ENCODE peak calls at places on chromosomes 3 and 15, in eight cellular contexts. L, V, H, Z, S, C, J and T are unnamed samples.

GRCh38 chr3:138009476-138010272 is at the start of gene CLDN18:
- DNase-seq in L (no peak), V (no peak), H (no peak), Z (no peak), S (no peak), C (no peak), J (no peak), T (no peak)

GRCh38 chr15:88610756-88611231 is 10.3 kb upstream of the AEN start:
- DNase-seq in L (no peak), V (no peak), H (no peak), Z (no peak), S (peak; percentile 37), C (no peak), J (peak; percentile 33), T (no peak)

GRCh38 chr3:183122257-183122932 is 23.1 kb upstream of the MCCC1 start:
- DNase-seq in L (no peak), V (no peak), H (no peak), Z (peak; percentile 21), S (peak; percentile 70), C (peak; percentile 61), J (no peak), T (peak; percentile 70)

GRCh38 chr3:45199837-45200648 is 26.0 kb downstream of the TMEM158 start:
- DNase-seq in L (no peak), V (no peak), H (no peak), Z (no peak), S (no peak), C (no peak), J (no peak), T (no peak)

GRCh38 chr3:192106528-192106927 is 620.8 kb downstream of the FGF12 start:
- DNase-seq in L (no peak), V (no peak), H (no peak), Z (no peak), S (no peak), C (no peak), J (no peak), T (no peak)

GRCh38 chr3:196096382-196096953 is 14.6 kb upstream of the TFRC start:
- DNase-seq in L (no peak), V (no peak), H (peak; percentile 78), Z (no peak), S (peak; percentile 68), C (no peak), J (peak; percentile 67), T (peak; percentile 57)

GRCh38 chr3:3636815-3637214 is 162.4 kb upstream of the LRRN1 start:
- DNase-seq in L (no peak), V (peak; percentile 71), H (no peak), Z (no peak), S (no peak), C (no peak), J (no peak), T (no peak)

GRCh38 chr3:4839278-4839677 is 140.0 kb upstream of the BHLHE40 start:
- DNase-seq in L (no peak), V (no peak), H (no peak), Z (no peak), S (no peak), C (no peak), J (no peak), T (no peak)

GRCh38 chr3:67461667-67462142 is 192.7 kb downstream of the SUCLG2 start:
- DNase-seq in L (no peak), V (no peak), H (no peak), Z (no peak), S (no peak), C (no peak), J (no peak), T (no peak)

GRCh38 chr3:129312671-129313414 is 34.2 kb downstream of the HMCES start:
- DNase-seq in L (no peak), V (no peak), H (no peak), Z (no peak), S (peak; percentile 28), C (no peak), J (no peak), T (no peak)

GRCh38 chr3:39376929-39377634 is 6.1 kb upstream of the SLC25A38 start:
- DNase-seq in L (no peak), V (no peak), H (no peak), Z (no peak), S (peak; percentile 54), C (no peak), J (no peak), T (no peak)

GRCh38 chr3:139537325-139537724 is 2.2 kb downstream of the RBP1 start:
- DNase-seq in L (no peak), V (no peak), H (no peak), Z (no peak), S (no peak), C (no peak), J (no peak), T (no peak)

GRCh38 chr3:129530331-129530761 is 1.9 kb downstream of the RHO start:
- DNase-seq in L (no peak), V (no peak), H (no peak), Z (no peak), S (no peak), C (no peak), J (no peak), T (no peak)

GRCh38 chr3:53807117-53807521 is 39.1 kb downstream of the CHDH start:
- DNase-seq in L (peak; percentile 38), V (no peak), H (no peak), Z (no peak), S (no peak), C (no peak), J (no peak), T (no peak)

GRCh38 chr3:134348524-134348923 is 25.7 kb downstream of the AMOTL2 start:
- DNase-seq in L (no peak), V (no peak), H (no peak), Z (no peak), S (no peak), C (no peak), J (no peak), T (no peak)

GRCh38 chr3:12758025-12758830 is 831 bp downstream of the TMEM40 start:
- DNase-seq in L (peak; percentile 65), V (no peak), H (peak; percentile 51), Z (no peak), S (no peak), C (no peak), J (no peak), T (no peak)

GRCh38 chr3:65951836-65952505 is 86.7 kb downstream of the MAGI1 start:
- DNase-seq in L (no peak), V (no peak), H (no peak), Z (no peak), S (no peak), C (no peak), J (no peak), T (no peak)

GRCh38 chr3:45010718-45011355 is 15.3 kb upstream of the CLEC3B start:
- DNase-seq in L (no peak), V (no peak), H (no peak), Z (no peak), S (no peak), C (no peak), J (no peak), T (no peak)

GRCh38 chr15:48967336-48967735 is 3.6 kb upstream of the SHC4 start:
- DNase-seq in L (no peak), V (no peak), H (no peak), Z (no peak), S (no peak), C (no peak), J (no peak), T (no peak)

GRCh38 chr3:127551178-127551577 is 39.4 kb downstream of the TPRA1 start:
- DNase-seq in L (no peak), V (no peak), H (no peak), Z (no peak), S (no peak), C (no peak), J (no peak), T (no peak)

GRCh38 chr3:168249539-168250414 is 154.1 kb upstream of the GOLIM4 start:
- DNase-seq in L (peak; percentile 72), V (peak; percentile 62), H (peak; percentile 81), Z (peak; percentile 15), S (peak; percentile 47), C (peak; percentile 91), J (peak; percentile 68), T (peak; percentile 36)

GRCh38 chr15:79779739-79780138 is 117.1 kb downstream of the MTHFS start:
- DNase-seq in L (no peak), V (no peak), H (no peak), Z (no peak), S (no peak), C (no peak), J (no peak), T (no peak)

GRCh38 chr15:66897971-66898370 is 167.4 kb upstream of the SMAD3 start:
- DNase-seq in L (no peak), V (no peak), H (no peak), Z (no peak), S (no peak), C (no peak), J (no peak), T (no peak)

GRCh38 chr15:68552773-68553172 is 26.0 kb upstream of the CORO2B start:
- DNase-seq in L (no peak), V (no peak), H (peak; percentile 55), Z (no peak), S (no peak), C (no peak), J (peak; percentile 56), T (peak; percentile 66)

GRCh38 chr3:71447803-71448202 is 135.7 kb downstream of the FOXP1 start:
- DNase-seq in L (no peak), V (no peak), H (no peak), Z (no peak), S (no peak), C (no peak), J (no peak), T (no peak)

GRCh38 chr3:110966966-110967663 is 104.5 kb upstream of the NECTIN3 start:
- DNase-seq in L (no peak), V (no peak), H (no peak), Z (no peak), S (no peak), C (no peak), J (no peak), T (no peak)

GRCh38 chr15:67146214-67146613 is 80.8 kb downstream of the SMAD3 start:
- DNase-seq in L (peak; percentile 63), V (no peak), H (peak; percentile 71), Z (no peak), S (no peak), C (no peak), J (no peak), T (no peak)

GRCh38 chr3:197003461-197004385 is 25.9 kb downstream of the MELTF start:
- DNase-seq in L (no peak), V (no peak), H (no peak), Z (peak; percentile 31), S (peak; percentile 41), C (no peak), J (no peak), T (no peak)

GRCh38 chr3:5128861-5129260 is 6.8 kb downstream of the ARL8B start:
- DNase-seq in L (no peak), V (no peak), H (no peak), Z (no peak), S (no peak), C (no peak), J (no peak), T (no peak)